ENCODE peak calls at places on chromosome 17, in four cellular contexts. X is cardiac septum, H is Caco-2, P is head of caudate nucleus. A is an unnamed sample.

GRCh38 chr17:63494300-63494928 is 17.6 kb downstream of the ACE start:
- DNase-seq in X (no peak), H (no peak), P (no peak), A (no peak)

GRCh38 chr17:72879877-72880276 is 212.6 kb downstream of the SLC39A11 start:
- DNase-seq in X (no peak), P (no peak), H (no peak), A (no peak)

GRCh38 chr17:67421869-67422273 is 44.8 kb downstream of the PITPNC1 start:
- DNase-seq in X (no peak), H (no peak), P (no peak), A (peak; percentile 48)

GRCh38 chr17:50514936-50515702 is 6.9 kb downstream of the MYCBPAP start:
- DNase-seq in P (no peak), H (no peak), X (no peak), A (peak; percentile 40)

GRCh38 chr17:50055055-50055425 is 870 bp upstream of the ITGA3 start:
- DNase-seq in P (peak; percentile 35), X (no peak), H (peak; percentile 78), A (peak; percentile 90)

GRCh38 chr17:59406808-59407381 is 75.4 kb downstream of the YPEL2 start:
- DNase-seq in X (no peak), P (no peak), H (no peak), A (no peak)

GRCh38 chr17:67466251-67466650 is 89.2 kb downstream of the PITPNC1 start:
- DNase-seq in H (no peak), P (no peak), X (no peak), A (no peak)

GRCh38 chr17:45895969-45896793 is 1.8 kb downstream of the MAPT start:
- DNase-seq in X (no peak), P (peak; percentile 37), H (no peak), A (no peak)

GRCh38 chr17:13609953-13610352 is 8.2 kb upstream of the HS3ST3A1 start:
- DNase-seq in H (no peak), X (no peak), P (no peak), A (no peak)

GRCh38 chr17:80253631-80254395 is 6.8 kb upstream of the RNF213 start:
- DNase-seq in H (no peak), P (no peak), X (no peak), A (no peak)

GRCh38 chr17:80877095-80877828 is 114.4 kb upstream of the CHMP6 start:
- DNase-seq in H (no peak), P (no peak), X (no peak), A (no peak)

GRCh38 chr17:32523017-32523680 is 36.4 kb downstream of the CDK5R1 start:
- DNase-seq in X (no peak), H (no peak), P (no peak), A (no peak)

GRCh38 chr17:35046740-35047283 is 16.7 kb downstream of the RFFL start:
- DNase-seq in H (no peak), X (no peak), P (no peak), A (no peak)

GRCh38 chr17:21387616-21388015 is 11.5 kb downstream of the KCNJ12 start:
- DNase-seq in P (no peak), X (no peak), H (no peak), A (no peak)

GRCh38 chr17:34254146-34254545 is 939 bp upstream of the CCL2 start:
- DNase-seq in P (no peak), H (no peak), X (no peak), A (no peak)

GRCh38 chr17:72270530-72270929 is 149.7 kb downstream of the SOX9 start:
- DNase-seq in H (no peak), P (no peak), X (no peak), A (peak; percentile 64)

GRCh38 chr17:56678249-56679144 is 85.0 kb downstream of the NOG start:
- DNase-seq in P (no peak), X (no peak), H (no peak), A (no peak)

GRCh38 chr17:2995362-2995761 is 68.0 kb downstream of the OR1D5 start:
- DNase-seq in H (no peak), X (no peak), P (no peak), A (peak; percentile 42)

GRCh38 chr17:48137658-48138057 is 30.1 kb downstream of the SNX11 start:
- DNase-seq in H (no peak), P (no peak), X (no peak), A (no peak)